ENCODE peak calls at places on chromosomes 3 and 15, in six cellular contexts. One of them, this sample, is unnamed. For H3K27me3, the result is how much of the 10 kb centered on the place peaks cover.

GRCh38 chr3:65749066-65749465 is 289.7 kb downstream of the MAGI1 start:
- DNase-seq in GM23248: peak
- DNase-seq in CD4-positive, CD25-positive, alpha-beta regulatory T cell: no peak
- DNase-seq in fibroblast of lung: peak
- DNase-seq in IMR-90: peak
- DNase-seq in HepG2: no peak
- DNase-seq in this sample: no peak

GRCh38 chr3:107325446-107325845 is 51.8 kb upstream of the CCDC54 start:
- DNase-seq in GM23248: no peak
- DNase-seq in HepG2: no peak
- DNase-seq in IMR-90: no peak
- DNase-seq in CD4-positive, CD25-positive, alpha-beta regulatory T cell: no peak
- DNase-seq in fibroblast of lung: no peak
- DNase-seq in this sample: no peak

GRCh38 chr3:135145581-135145980 is 350.5 kb downstream of the EPHB1 start:
- DNase-seq in HepG2: no peak
- DNase-seq in IMR-90: no peak
- DNase-seq in fibroblast of lung: no peak
- DNase-seq in CD4-positive, CD25-positive, alpha-beta regulatory T cell: no peak
- DNase-seq in GM23248: peak
- DNase-seq in this sample: no peak

GRCh38 chr3:172135766-172136729 is 96.7 kb downstream of the FNDC3B start:
- DNase-seq in GM23248: peak
- DNase-seq in IMR-90: peak
- DNase-seq in CD4-positive, CD25-positive, alpha-beta regulatory T cell: no peak
- DNase-seq in HepG2: no peak
- DNase-seq in fibroblast of lung: peak
- DNase-seq in this sample: no peak

GRCh38 chr3:153052096-153052460 is 109.9 kb upstream of the RAP2B start:
- DNase-seq in IMR-90: peak
- DNase-seq in CD4-positive, CD25-positive, alpha-beta regulatory T cell: no peak
- DNase-seq in fibroblast of lung: peak
- DNase-seq in HepG2: peak
- DNase-seq in GM23248: peak
- DNase-seq in this sample: no peak

GRCh38 chr15:66369773-66370651 is 13.5 kb upstream of the TIPIN start:
- DNase-seq in CD4-positive, CD25-positive, alpha-beta regulatory T cell: no peak
- DNase-seq in fibroblast of lung: peak
- DNase-seq in IMR-90: peak
- DNase-seq in HepG2: no peak
- DNase-seq in GM23248: peak
- DNase-seq in this sample: no peak

GRCh38 chr3:125073506-125073905 is 17.7 kb upstream of the HEG1 start:
- DNase-seq in GM23248: no peak
- DNase-seq in IMR-90: no peak
- DNase-seq in HepG2: no peak
- DNase-seq in CD4-positive, CD25-positive, alpha-beta regulatory T cell: no peak
- DNase-seq in fibroblast of lung: no peak
- DNase-seq in this sample: no peak

GRCh38 chr3:31908391-31909097 is 72.5 kb downstream of the OSBPL10 start:
- DNase-seq in IMR-90: peak
- DNase-seq in HepG2: peak
- DNase-seq in CD4-positive, CD25-positive, alpha-beta regulatory T cell: no peak
- DNase-seq in fibroblast of lung: peak
- DNase-seq in GM23248: peak
- DNase-seq in this sample: no peak

GRCh38 chr15:71683401-71684274 is 126.7 kb upstream of the NR2E3 start:
- DNase-seq in GM23248: peak
- DNase-seq in IMR-90: peak
- DNase-seq in fibroblast of lung: peak
- DNase-seq in HepG2: no peak
- DNase-seq in CD4-positive, CD25-positive, alpha-beta regulatory T cell: no peak
- DNase-seq in this sample: no peak

GRCh38 chr3:156674911-156675743 is 737 bp downstream of the TIPARP start:
- DNase-seq in GM23248: peak
- DNase-seq in fibroblast of lung: no peak
- DNase-seq in IMR-90: peak
- DNase-seq in CD4-positive, CD25-positive, alpha-beta regulatory T cell: peak
- DNase-seq in HepG2: no peak
- DNase-seq in this sample: peak

GRCh38 chr15:101679861-101680260 is 27.7 kb upstream of the TM2D3 start:
- DNase-seq in fibroblast of lung: no peak
- DNase-seq in GM23248: no peak
- DNase-seq in CD4-positive, CD25-positive, alpha-beta regulatory T cell: no peak
- DNase-seq in HepG2: no peak
- DNase-seq in IMR-90: no peak
- DNase-seq in this sample: no peak

GRCh38 chr3:38387862-38388261 is 41.3 kb downstream of the XYLB start:
- DNase-seq in GM23248: no peak
- DNase-seq in IMR-90: no peak
- DNase-seq in CD4-positive, CD25-positive, alpha-beta regulatory T cell: no peak
- DNase-seq in HepG2: no peak
- DNase-seq in fibroblast of lung: no peak
- DNase-seq in this sample: no peak

GRCh38 chr3:141913150-141913811 is 36.8 kb downstream of the ATP1B3 start:
- DNase-seq in IMR-90: peak
- DNase-seq in HepG2: peak
- DNase-seq in fibroblast of lung: peak
- DNase-seq in CD4-positive, CD25-positive, alpha-beta regulatory T cell: peak
- DNase-seq in GM23248: peak
- DNase-seq in this sample: peak

GRCh38 chr3:55521086-55522060 is 34.3 kb upstream of the WNT5A start:
- DNase-seq in CD4-positive, CD25-positive, alpha-beta regulatory T cell: no peak
- DNase-seq in GM23248: peak
- DNase-seq in fibroblast of lung: peak
- DNase-seq in HepG2: no peak
- DNase-seq in IMR-90: no peak
- DNase-seq in this sample: no peak

GRCh38 chr3:62686916-62687315 is 188.3 kb downstream of the CADPS start:
- DNase-seq in CD4-positive, CD25-positive, alpha-beta regulatory T cell: no peak
- DNase-seq in fibroblast of lung: no peak
- DNase-seq in HepG2: no peak
- DNase-seq in IMR-90: no peak
- DNase-seq in GM23248: no peak
- DNase-seq in this sample: no peak

GRCh38 chr15:47959617-47960398 is 161.0 kb upstream of the SLC24A5 start:
- DNase-seq in GM23248: no peak
- DNase-seq in HepG2: no peak
- DNase-seq in CD4-positive, CD25-positive, alpha-beta regulatory T cell: no peak
- DNase-seq in fibroblast of lung: no peak
- DNase-seq in IMR-90: no peak
- DNase-seq in this sample: no peak

GRCh38 chr15:76342046-76342381 is 5.4 kb downstream of the ISL2 start:
- DNase-seq in CD4-positive, CD25-positive, alpha-beta regulatory T cell: no peak
- DNase-seq in HepG2: no peak
- DNase-seq in IMR-90: no peak
- DNase-seq in fibroblast of lung: no peak
- DNase-seq in GM23248: no peak
- DNase-seq in this sample: no peak

GRCh38 chr15:72827216-72827615 is 43.7 kb upstream of the ADPGK start:
- DNase-seq in CD4-positive, CD25-positive, alpha-beta regulatory T cell: no peak
- DNase-seq in IMR-90: peak
- DNase-seq in fibroblast of lung: peak
- DNase-seq in HepG2: no peak
- DNase-seq in GM23248: peak
- DNase-seq in this sample: no peak

GRCh38 chr3:39208463-39209055 is 16.2 kb upstream of the XIRP1 start:
- DNase-seq in GM23248: peak
- DNase-seq in CD4-positive, CD25-positive, alpha-beta regulatory T cell: peak
- DNase-seq in HepG2: peak
- DNase-seq in IMR-90: peak
- DNase-seq in fibroblast of lung: peak
- DNase-seq in this sample: peak

GRCh38 chr3:195012100-195012499 is 258.9 kb downstream of the XXYLT1 start:
- DNase-seq in CD4-positive, CD25-positive, alpha-beta regulatory T cell: no peak
- DNase-seq in IMR-90: no peak
- DNase-seq in HepG2: no peak
- DNase-seq in GM23248: no peak
- DNase-seq in fibroblast of lung: no peak
- DNase-seq in this sample: no peak

GRCh38 chr3:122415104-122415744 is 638 bp downstream of the WDR5B start:
- DNase-seq in CD4-positive, CD25-positive, alpha-beta regulatory T cell: peak
- DNase-seq in IMR-90: peak
- DNase-seq in GM23248: peak
- DNase-seq in fibroblast of lung: peak
- DNase-seq in HepG2: peak
- DNase-seq in this sample: no peak

GRCh38 chr15:70517194-70517590 is 246.2 kb downstream of the UACA start:
- DNase-seq in IMR-90: no peak
- DNase-seq in GM23248: no peak
- DNase-seq in HepG2: no peak
- DNase-seq in CD4-positive, CD25-positive, alpha-beta regulatory T cell: no peak
- DNase-seq in fibroblast of lung: no peak
- DNase-seq in this sample: no peak

GRCh38 chr3:108132727-108133373 is 42.0 kb upstream of the CD47 start:
- DNase-seq in GM23248: peak
- DNase-seq in CD4-positive, CD25-positive, alpha-beta regulatory T cell: no peak
- DNase-seq in IMR-90: peak
- DNase-seq in HepG2: no peak
- DNase-seq in fibroblast of lung: peak
- DNase-seq in this sample: no peak

GRCh38 chr15:56040081-56041035 is 46.9 kb upstream of the NEDD4 start:
- DNase-seq in CD4-positive, CD25-positive, alpha-beta regulatory T cell: no peak
- DNase-seq in IMR-90: peak
- DNase-seq in HepG2: peak
- DNase-seq in fibroblast of lung: peak
- DNase-seq in GM23248: peak
- DNase-seq in this sample: no peak

DNA sequence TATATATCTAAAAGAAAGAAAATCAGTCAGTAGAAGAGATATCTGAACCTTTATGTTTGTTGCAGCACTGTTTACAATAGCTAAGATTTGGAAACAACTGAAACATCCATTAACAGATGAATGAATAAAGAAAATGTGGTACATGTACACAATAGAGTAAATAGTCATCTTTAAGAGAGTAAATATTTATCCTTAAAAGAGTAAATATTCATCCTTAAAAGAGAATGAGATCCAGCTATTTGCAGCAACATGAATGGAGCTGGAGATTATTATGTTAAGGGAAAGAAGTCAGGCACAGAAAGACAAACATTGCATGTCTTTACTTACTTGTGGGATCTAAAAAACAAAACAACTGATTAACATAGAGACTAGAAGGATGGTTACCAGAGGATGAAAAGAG is 197.0 kb upstream of the CBLB start:
- DNase-seq in HepG2: no peak
- DNase-seq in IMR-90: no peak
- DNase-seq in CD4-positive, CD25-positive, alpha-beta regulatory T cell: no peak
- DNase-seq in GM23248: no peak
- DNase-seq in fibroblast of lung: no peak
- DNase-seq in this sample: no peak
- H3K27ac ChIP-seq in HepG2: no peak
- H3K27ac ChIP-seq in IMR-90: no peak
- H3K27ac ChIP-seq in CD4-positive, CD25-positive, alpha-beta regulatory T cell: no peak
- H3K27ac ChIP-seq in GM23248: no peak
- H3K27ac ChIP-seq in fibroblast of lung: no peak
- H3K27ac ChIP-seq in this sample: no peak

GRCh38 chr15:40254452-40254851 is 15.6 kb downstream of the PAK6 start:
- DNase-seq in CD4-positive, CD25-positive, alpha-beta regulatory T cell: no peak
- DNase-seq in GM23248: no peak
- DNase-seq in IMR-90: no peak
- DNase-seq in HepG2: no peak
- DNase-seq in fibroblast of lung: no peak
- DNase-seq in this sample: no peak
- H3K27me3 ChIP-seq in CD4-positive, CD25-positive, alpha-beta regulatory T cell: under half
- H3K27me3 ChIP-seq in GM23248: under half
- H3K27me3 ChIP-seq in IMR-90: half or more
- H3K27me3 ChIP-seq in HepG2: half or more
- H3K27me3 ChIP-seq in fibroblast of lung: under half
- H3K27me3 ChIP-seq in this sample: under half

GRCh38 chr3:150447084-150447483 is 39.0 kb downstream of the TSC22D2 start:
- DNase-seq in CD4-positive, CD25-positive, alpha-beta regulatory T cell: no peak
- DNase-seq in GM23248: no peak
- DNase-seq in HepG2: no peak
- DNase-seq in fibroblast of lung: peak
- DNase-seq in IMR-90: peak
- DNase-seq in this sample: no peak

GRCh38 chr3:150449169-150449721 is 41.1 kb downstream of the TSC22D2 start:
- DNase-seq in GM23248: peak
- DNase-seq in fibroblast of lung: peak
- DNase-seq in HepG2: no peak
- DNase-seq in IMR-90: peak
- DNase-seq in CD4-positive, CD25-positive, alpha-beta regulatory T cell: no peak
- DNase-seq in this sample: no peak

GRCh38 chr3:150443331-150443741 is 35.2 kb downstream of the TSC22D2 start:
- DNase-seq in CD4-positive, CD25-positive, alpha-beta regulatory T cell: no peak
- DNase-seq in fibroblast of lung: peak
- DNase-seq in IMR-90: peak
- DNase-seq in HepG2: no peak
- DNase-seq in GM23248: peak
- DNase-seq in this sample: no peak

GRCh38 chr3:150447631-150448465 is 39.8 kb downstream of the TSC22D2 start:
- DNase-seq in fibroblast of lung: peak
- DNase-seq in GM23248: peak
- DNase-seq in CD4-positive, CD25-positive, alpha-beta regulatory T cell: no peak
- DNase-seq in HepG2: no peak
- DNase-seq in IMR-90: no peak
- DNase-seq in this sample: no peak

DNA sequence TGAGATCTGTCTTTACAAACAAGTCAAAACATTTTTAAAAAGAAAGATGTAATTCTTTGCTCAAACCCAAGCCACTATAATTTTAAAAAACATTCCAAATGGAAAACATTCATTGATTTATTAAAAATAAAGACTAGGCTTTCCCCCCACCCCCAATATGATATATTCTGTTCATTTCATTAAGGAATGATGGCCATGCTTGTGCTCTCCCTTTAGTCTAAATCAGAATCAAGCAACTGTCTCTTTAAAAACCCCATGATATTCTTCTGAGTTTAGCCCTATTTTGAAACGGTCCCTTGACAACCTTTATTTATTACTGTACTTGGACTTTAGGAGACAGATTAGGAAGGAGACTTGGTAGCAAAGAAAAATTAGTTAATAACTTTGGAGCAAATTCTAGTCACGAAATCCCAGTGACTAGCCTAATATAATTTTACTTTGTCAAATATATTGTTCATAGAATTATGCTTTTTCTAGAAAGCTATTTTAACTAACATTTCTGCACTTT is 38.4 kb downstream of the TSC22D2 start:
- DNase-seq in IMR-90: no peak
- DNase-seq in fibroblast of lung: no peak
- DNase-seq in GM23248: no peak
- DNase-seq in HepG2: no peak
- DNase-seq in CD4-positive, CD25-positive, alpha-beta regulatory T cell: no peak
- DNase-seq in this sample: no peak
- H3K27ac ChIP-seq in IMR-90: no peak
- H3K27ac ChIP-seq in fibroblast of lung: no peak
- H3K27ac ChIP-seq in GM23248: no peak
- H3K27ac ChIP-seq in HepG2: no peak
- H3K27ac ChIP-seq in CD4-positive, CD25-positive, alpha-beta regulatory T cell: no peak
- H3K27ac ChIP-seq in this sample: no peak

DNA sequence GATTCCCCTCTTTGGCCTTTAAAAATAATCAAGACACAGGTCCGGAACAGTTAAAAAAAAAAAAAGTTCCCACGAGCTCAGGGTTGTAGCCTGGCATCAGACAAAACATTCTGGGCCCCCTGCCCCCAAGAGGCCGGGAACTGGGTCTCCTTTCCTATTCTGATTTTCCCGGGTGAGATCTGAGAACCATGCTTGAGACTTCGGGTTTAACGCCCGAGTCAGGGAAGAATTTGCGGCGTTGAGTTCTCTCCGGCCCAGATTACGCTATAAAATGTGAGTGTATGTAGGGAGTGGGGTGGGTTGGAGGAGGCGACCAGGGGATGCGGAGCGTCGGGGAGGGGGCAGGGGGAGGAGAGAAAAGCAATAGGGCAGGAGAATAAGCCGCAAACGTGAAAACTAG is 2.6 kb downstream of the ZIC1 start:
- DNase-seq in CD4-positive, CD25-positive, alpha-beta regulatory T cell: no peak
- DNase-seq in HepG2: no peak
- DNase-seq in IMR-90: no peak
- DNase-seq in fibroblast of lung: no peak
- DNase-seq in GM23248: peak
- DNase-seq in this sample: no peak
- H3K27me3 ChIP-seq in CD4-positive, CD25-positive, alpha-beta regulatory T cell: under half
- H3K27me3 ChIP-seq in HepG2: under half
- H3K27me3 ChIP-seq in IMR-90: half or more
- H3K27me3 ChIP-seq in fibroblast of lung: half or more
- H3K27me3 ChIP-seq in GM23248: under half
- H3K27me3 ChIP-seq in this sample: half or more

This sample was measured in CD4-positive, alpha-beta T cell.